ENCODE peak calls at places on chromosomes 4 and X, in nine cellular contexts. One of them, this sample, is unnamed.
A peak's percentile ranks its signal among the peaks of the same experiment; 100 is the strongest.

GRCh38 chr4:74632634-74633033 is 161.7 kb downstream of the BTC start:
- DNase-seq in SJSA1: no peak
- DNase-seq in heart right ventricle: peak; percentile 9
- DNase-seq in uterus: peak; percentile 15
- DNase-seq in GM23248: peak; percentile 85
- DNase-seq in Panc1: peak; percentile 66
- DNase-seq in effector memory CD4-positive, alpha-beta T cell: no peak
- DNase-seq in sigmoid colon: no peak
- DNase-seq in psoas muscle: no peak
- DNase-seq in this sample: peak; percentile 28

GRCh38 chr4:108113229-108113628 is 55.5 kb downstream of the LEF1 start:
- DNase-seq in SJSA1: no peak
- DNase-seq in heart right ventricle: no peak
- DNase-seq in uterus: no peak
- DNase-seq in GM23248: no peak
- DNase-seq in Panc1: no peak
- DNase-seq in effector memory CD4-positive, alpha-beta T cell: peak; percentile 3
- DNase-seq in sigmoid colon: no peak
- DNase-seq in psoas muscle: peak; percentile 32
- DNase-seq in this sample: no peak

GRCh38 chrX:97397371-97397770 is 513.7 kb downstream of the RPA4 start:
- DNase-seq in SJSA1: no peak
- DNase-seq in heart right ventricle: no peak
- DNase-seq in uterus: no peak
- DNase-seq in GM23248: no peak
- DNase-seq in Panc1: no peak
- DNase-seq in effector memory CD4-positive, alpha-beta T cell: no peak
- DNase-seq in sigmoid colon: no peak
- DNase-seq in psoas muscle: no peak
- DNase-seq in this sample: no peak

GRCh38 chr4:38360201-38360600 is 303.8 kb upstream of the KLF3 start:
- DNase-seq in SJSA1: no peak
- DNase-seq in heart right ventricle: no peak
- DNase-seq in uterus: no peak
- DNase-seq in GM23248: no peak
- DNase-seq in Panc1: no peak
- DNase-seq in effector memory CD4-positive, alpha-beta T cell: no peak
- DNase-seq in sigmoid colon: no peak
- DNase-seq in psoas muscle: no peak
- DNase-seq in this sample: no peak

GRCh38 chrX:96590403-96590802 is 94.2 kb upstream of the DIAPH2 start:
- DNase-seq in SJSA1: no peak
- DNase-seq in heart right ventricle: no peak
- DNase-seq in uterus: no peak
- DNase-seq in GM23248: no peak
- DNase-seq in Panc1: no peak
- DNase-seq in effector memory CD4-positive, alpha-beta T cell: no peak
- DNase-seq in sigmoid colon: no peak
- DNase-seq in psoas muscle: no peak
- DNase-seq in this sample: no peak

GRCh38 chr4:173934201-173934600 is 349.3 kb downstream of the FBXO8 start:
- DNase-seq in SJSA1: no peak
- DNase-seq in heart right ventricle: no peak
- DNase-seq in uterus: no peak
- DNase-seq in GM23248: peak; percentile 56
- DNase-seq in Panc1: no peak
- DNase-seq in effector memory CD4-positive, alpha-beta T cell: no peak
- DNase-seq in sigmoid colon: no peak
- DNase-seq in psoas muscle: no peak
- DNase-seq in this sample: no peak

GRCh38 chrX:119501511-119502148 is 33.4 kb downstream of the SLC25A5 start:
- DNase-seq in SJSA1: no peak
- DNase-seq in heart right ventricle: no peak
- DNase-seq in uterus: no peak
- DNase-seq in GM23248: no peak
- DNase-seq in Panc1: no peak
- DNase-seq in effector memory CD4-positive, alpha-beta T cell: no peak
- DNase-seq in sigmoid colon: peak; percentile 7
- DNase-seq in psoas muscle: no peak
- DNase-seq in this sample: no peak

GRCh38 chr4:2925931-2926860 is 37.0 kb downstream of the NOP14 start:
- DNase-seq in SJSA1: no peak
- DNase-seq in heart right ventricle: no peak
- DNase-seq in uterus: peak; percentile 15
- DNase-seq in GM23248: no peak
- DNase-seq in Panc1: no peak
- DNase-seq in effector memory CD4-positive, alpha-beta T cell: no peak
- DNase-seq in sigmoid colon: no peak
- DNase-seq in psoas muscle: peak; percentile 46
- DNase-seq in this sample: peak; percentile 45

GRCh38 chrX:24561121-24561520 is 86.0 kb downstream of the PCYT1B start:
- DNase-seq in SJSA1: no peak
- DNase-seq in heart right ventricle: no peak
- DNase-seq in uterus: no peak
- DNase-seq in GM23248: peak; percentile 36
- DNase-seq in Panc1: no peak
- DNase-seq in effector memory CD4-positive, alpha-beta T cell: no peak
- DNase-seq in sigmoid colon: no peak
- DNase-seq in psoas muscle: no peak
- DNase-seq in this sample: no peak

GRCh38 chrX:72029473-72030411 is 102.0 kb downstream of the RTL5 start:
- DNase-seq in SJSA1: peak; percentile 66
- DNase-seq in heart right ventricle: no peak
- DNase-seq in uterus: no peak
- DNase-seq in GM23248: peak; percentile 83
- DNase-seq in Panc1: peak; percentile 20
- DNase-seq in effector memory CD4-positive, alpha-beta T cell: no peak
- DNase-seq in sigmoid colon: peak; percentile 67
- DNase-seq in psoas muscle: no peak
- DNase-seq in this sample: no peak

DNA sequence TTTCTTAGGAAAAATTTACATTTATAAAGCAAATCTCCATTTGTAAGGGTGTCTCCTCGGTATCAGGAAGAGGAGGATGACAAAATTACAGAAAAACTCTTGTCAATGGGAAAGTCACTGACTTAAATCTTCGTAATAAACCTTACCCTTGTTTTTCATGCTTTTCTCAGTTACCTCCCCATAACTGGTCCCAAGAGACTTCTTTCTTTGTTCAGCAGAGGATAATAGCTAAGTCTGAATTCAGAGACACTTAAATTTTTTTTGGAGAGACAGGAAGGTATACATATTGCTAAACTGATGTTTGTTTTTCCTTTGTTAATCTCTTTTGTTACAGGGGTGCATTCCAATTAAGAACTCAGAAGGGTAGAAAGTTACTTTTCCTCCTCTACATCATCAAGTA is 125.5 kb upstream of the JADE1 start:
- DNase-seq in SJSA1: no peak
- DNase-seq in heart right ventricle: no peak
- DNase-seq in uterus: no peak
- DNase-seq in GM23248: no peak
- DNase-seq in Panc1: no peak
- DNase-seq in effector memory CD4-positive, alpha-beta T cell: no peak
- DNase-seq in sigmoid colon: no peak
- DNase-seq in psoas muscle: no peak
- DNase-seq in this sample: no peak
- H3K4me3 ChIP-seq in SJSA1: no peak overlapping the region
- H3K4me3 ChIP-seq in heart right ventricle: no peak overlapping the region
- H3K4me3 ChIP-seq in uterus: no peak overlapping the region
- H3K4me3 ChIP-seq in GM23248: no peak overlapping the region
- H3K4me3 ChIP-seq in Panc1: no peak overlapping the region
- H3K4me3 ChIP-seq in effector memory CD4-positive, alpha-beta T cell: no peak overlapping the region
- H3K4me3 ChIP-seq in sigmoid colon: no peak overlapping the region
- H3K4me3 ChIP-seq in psoas muscle: no peak overlapping the region
- H3K4me3 ChIP-seq in this sample: no peak overlapping the region

GRCh38 chrX:12961191-12961718 is 13.7 kb upstream of the TMSB4X start:
- DNase-seq in SJSA1: no peak
- DNase-seq in heart right ventricle: no peak
- DNase-seq in uterus: no peak
- DNase-seq in GM23248: peak; percentile 19
- DNase-seq in Panc1: no peak
- DNase-seq in effector memory CD4-positive, alpha-beta T cell: no peak
- DNase-seq in sigmoid colon: no peak
- DNase-seq in psoas muscle: no peak
- DNase-seq in this sample: no peak
- H3K4me1 ChIP-seq in SJSA1: peaks cover 17% of the 10 kb centered on the region
- H3K4me1 ChIP-seq in heart right ventricle: peaks cover 41% of the 10 kb centered on the region
- H3K4me1 ChIP-seq in uterus: no peaks in the 10 kb centered on the region
- H3K4me1 ChIP-seq in GM23248: peaks cover 8% of the 10 kb centered on the region
- H3K4me1 ChIP-seq in Panc1: peaks cover 6% of the 10 kb centered on the region
- H3K4me1 ChIP-seq in effector memory CD4-positive, alpha-beta T cell: peaks cover 33% of the 10 kb centered on the region
- H3K4me1 ChIP-seq in sigmoid colon: no peaks in the 10 kb centered on the region
- H3K4me1 ChIP-seq in psoas muscle: no peaks in the 10 kb centered on the region
- H3K4me1 ChIP-seq in this sample: no peaks in the 10 kb centered on the region

GRCh38 chr4:101994247-101994775 is 203.8 kb downstream of the BANK1 start:
- DNase-seq in SJSA1: no peak
- DNase-seq in heart right ventricle: no peak
- DNase-seq in uterus: no peak
- DNase-seq in GM23248: no peak
- DNase-seq in Panc1: no peak
- DNase-seq in effector memory CD4-positive, alpha-beta T cell: no peak
- DNase-seq in sigmoid colon: no peak
- DNase-seq in psoas muscle: no peak
- DNase-seq in this sample: no peak
- H3K27ac ChIP-seq in SJSA1: no peak overlapping the region
- H3K27ac ChIP-seq in heart right ventricle: peak overlapping the region; percentile 4
- H3K27ac ChIP-seq in uterus: no peak overlapping the region
- H3K27ac ChIP-seq in GM23248: no peak overlapping the region
- H3K27ac ChIP-seq in Panc1: no peak overlapping the region
- H3K27ac ChIP-seq in effector memory CD4-positive, alpha-beta T cell: no peak overlapping the region
- H3K27ac ChIP-seq in sigmoid colon: no peak overlapping the region
- H3K27ac ChIP-seq in psoas muscle: no peak overlapping the region
- H3K27ac ChIP-seq in this sample: no peak overlapping the region

GRCh38 chrX:22365460-22365859 is 92.7 kb downstream of the CBLL2 start:
- DNase-seq in SJSA1: peak; percentile 36
- DNase-seq in heart right ventricle: no peak
- DNase-seq in uterus: no peak
- DNase-seq in GM23248: peak; percentile 85
- DNase-seq in Panc1: peak; percentile 18
- DNase-seq in effector memory CD4-positive, alpha-beta T cell: no peak
- DNase-seq in sigmoid colon: no peak
- DNase-seq in psoas muscle: no peak
- DNase-seq in this sample: no peak
- H3K4me3 ChIP-seq in SJSA1: no peak overlapping the region
- H3K4me3 ChIP-seq in heart right ventricle: no peak overlapping the region
- H3K4me3 ChIP-seq in uterus: no peak overlapping the region
- H3K4me3 ChIP-seq in GM23248: no peak overlapping the region
- H3K4me3 ChIP-seq in Panc1: no peak overlapping the region
- H3K4me3 ChIP-seq in effector memory CD4-positive, alpha-beta T cell: no peak overlapping the region
- H3K4me3 ChIP-seq in sigmoid colon: no peak overlapping the region
- H3K4me3 ChIP-seq in psoas muscle: no peak overlapping the region
- H3K4me3 ChIP-seq in this sample: no peak overlapping the region

GRCh38 chrX:13702390-13702789 is 13.5 kb downstream of the RAB9A start:
- DNase-seq in SJSA1: no peak
- DNase-seq in heart right ventricle: no peak
- DNase-seq in uterus: no peak
- DNase-seq in GM23248: no peak
- DNase-seq in Panc1: no peak
- DNase-seq in effector memory CD4-positive, alpha-beta T cell: no peak
- DNase-seq in sigmoid colon: no peak
- DNase-seq in psoas muscle: no peak
- DNase-seq in this sample: no peak
- H3K4me1 ChIP-seq in SJSA1: no peaks in the 10 kb centered on the region
- H3K4me1 ChIP-seq in heart right ventricle: peaks cover 44% of the 10 kb centered on the region
- H3K4me1 ChIP-seq in uterus: peaks cover 4% of the 10 kb centered on the region
- H3K4me1 ChIP-seq in GM23248: peaks cover 31% of the 10 kb centered on the region
- H3K4me1 ChIP-seq in Panc1: no peaks in the 10 kb centered on the region
- H3K4me1 ChIP-seq in effector memory CD4-positive, alpha-beta T cell: no peaks in the 10 kb centered on the region
- H3K4me1 ChIP-seq in sigmoid colon: no peaks in the 10 kb centered on the region
- H3K4me1 ChIP-seq in psoas muscle: peaks cover 11% of the 10 kb centered on the region
- H3K4me1 ChIP-seq in this sample: peaks cover 12% of the 10 kb centered on the region

DNA sequence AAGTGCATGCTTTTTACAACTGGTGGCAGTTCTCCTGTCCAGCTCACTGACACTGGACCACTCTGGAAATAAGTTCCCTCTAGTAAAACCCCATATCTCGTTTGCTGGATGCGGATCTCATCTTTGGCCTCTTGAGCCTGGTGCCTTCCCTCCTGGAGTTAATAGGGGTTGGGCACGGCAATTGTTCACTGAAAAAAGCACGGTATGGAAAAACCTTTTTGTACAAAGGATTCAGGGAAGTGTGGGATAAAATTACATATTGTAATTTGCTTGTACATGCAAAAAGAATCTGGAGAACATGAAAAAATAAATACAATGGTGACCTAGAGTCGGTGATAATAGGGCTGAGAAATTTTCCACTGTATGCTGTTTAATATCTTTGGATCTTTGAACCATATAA is 30.6 kb downstream of the TBC1D9 start:
- DNase-seq in SJSA1: no peak
- DNase-seq in heart right ventricle: no peak
- DNase-seq in uterus: no peak
- DNase-seq in GM23248: no peak
- DNase-seq in Panc1: no peak
- DNase-seq in effector memory CD4-positive, alpha-beta T cell: no peak
- DNase-seq in sigmoid colon: no peak
- DNase-seq in psoas muscle: no peak
- DNase-seq in this sample: no peak
- H3K27ac ChIP-seq in SJSA1: no peak overlapping the region
- H3K27ac ChIP-seq in heart right ventricle: no peak overlapping the region
- H3K27ac ChIP-seq in uterus: no peak overlapping the region
- H3K27ac ChIP-seq in GM23248: no peak overlapping the region
- H3K27ac ChIP-seq in Panc1: peak overlapping the region; percentile 91
- H3K27ac ChIP-seq in effector memory CD4-positive, alpha-beta T cell: no peak overlapping the region
- H3K27ac ChIP-seq in sigmoid colon: no peak overlapping the region
- H3K27ac ChIP-seq in psoas muscle: no peak overlapping the region
- H3K27ac ChIP-seq in this sample: no peak overlapping the region

DNA sequence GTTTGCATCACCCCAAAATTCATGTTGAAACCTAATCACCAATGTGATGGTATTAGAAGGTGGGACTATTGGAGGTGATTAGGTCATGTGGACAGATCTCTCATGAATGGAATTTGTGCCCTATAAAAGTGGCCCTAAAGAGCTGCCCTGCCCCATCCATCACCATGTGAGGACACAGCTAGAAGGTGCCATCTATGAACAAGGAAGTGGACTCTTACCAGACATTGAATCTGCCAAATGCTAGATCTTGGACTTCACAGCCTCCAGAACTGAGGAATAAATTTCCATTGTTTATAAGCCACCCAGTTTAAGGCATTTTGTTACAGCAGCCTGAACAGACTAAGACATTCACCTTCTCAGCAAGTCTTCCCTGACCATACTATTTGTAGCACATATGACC is 7.5 kb downstream of the PLA2G12A start:
- DNase-seq in SJSA1: no peak
- DNase-seq in heart right ventricle: no peak
- DNase-seq in uterus: no peak
- DNase-seq in GM23248: no peak
- DNase-seq in Panc1: no peak
- DNase-seq in effector memory CD4-positive, alpha-beta T cell: no peak
- DNase-seq in sigmoid colon: no peak
- DNase-seq in psoas muscle: no peak
- DNase-seq in this sample: no peak
- H3K4me3 ChIP-seq in SJSA1: no peak overlapping the region
- H3K4me3 ChIP-seq in heart right ventricle: no peak overlapping the region
- H3K4me3 ChIP-seq in uterus: no peak overlapping the region
- H3K4me3 ChIP-seq in GM23248: no peak overlapping the region
- H3K4me3 ChIP-seq in Panc1: no peak overlapping the region
- H3K4me3 ChIP-seq in effector memory CD4-positive, alpha-beta T cell: no peak overlapping the region
- H3K4me3 ChIP-seq in sigmoid colon: no peak overlapping the region
- H3K4me3 ChIP-seq in psoas muscle: no peak overlapping the region
- H3K4me3 ChIP-seq in this sample: no peak overlapping the region

This sample was measured in right cardiac atrium.